ENCODE peak calls at places on chromosome 13, in nine cellular contexts. D is endodermal cell; H is effector memory CD4-positive, alpha-beta T cell; C is HT1080; O is stimulated activated CD4-positive, alpha-beta T cell treated with anti-CD3 and anti-CD28 coated beads, Interleukin-4, amount 100 ng/mL, for 48 hours; Q is CD4-positive, alpha-beta T cell; J is EH; R is T-helper 1 cell; F is Right ventricle myocardium superior. W is an unnamed sample.

GRCh38 chr13:43291289-43292055 is 268.1 kb downstream of the DNAJC15 start:
- DNase-seq in R (no peak), F (no peak), O (no peak), H (no peak), Q (no peak), D (no peak), C (no peak), J (no peak), W (no peak)

GRCh38 chr13:33105387-33106005 is 89.3 kb downstream of the KL start:
- DNase-seq in R (no peak), C (no peak), F (no peak), D (no peak), H (no peak), Q (no peak), J (no peak), O (no peak), W (peak; percentile 32)

GRCh38 chr13:48192536-48192935 is 40.5 kb upstream of the ITM2B start:
- DNase-seq in Q (no peak), F (no peak), D (no peak), H (no peak), C (no peak), O (no peak), R (no peak), J (no peak), W (no peak)

GRCh38 chr13:31168166-31168565 is 6.5 kb upstream of the HSPH1 start:
- DNase-seq in O (no peak), C (no peak), J (no peak), Q (no peak), R (no peak), D (no peak), F (no peak), H (no peak), W (no peak)

GRCh38 chr13:91247768-91248167 is 99.7 kb upstream of the MIR17HG start:
- DNase-seq in J (no peak), H (no peak), R (no peak), D (no peak), F (no peak), Q (no peak), C (no peak), O (no peak), W (peak; percentile 58)

GRCh38 chr13:44565881-44566280 is 10.2 kb downstream of the TSC22D1 start:
- DNase-seq in H (no peak), Q (no peak), D (no peak), R (no peak), F (no peak), C (no peak), J (peak; percentile 48), O (no peak), W (no peak)

GRCh38 chr13:51998723-51999471 is 12.4 kb downstream of the ATP7B start:
- DNase-seq in C (no peak), O (no peak), H (no peak), R (no peak), Q (no peak), F (no peak), D (peak; percentile 69), J (no peak), W (no peak)

GRCh38 chr13:26300140-26300539 is 46.2 kb downstream of the CDK8 start:
- DNase-seq in J (peak; percentile 79), H (no peak), R (no peak), F (no peak), D (no peak), O (no peak), Q (no peak), C (peak; percentile 73), W (no peak)

GRCh38 chr13:87311165-87311564 is 360.0 kb upstream of the SLITRK5 start:
- DNase-seq in Q (no peak), F (no peak), H (no peak), O (no peak), J (no peak), D (no peak), C (peak; percentile 39), R (no peak), W (no peak)

GRCh38 chr13:98890186-98890585 is 87.7 kb downstream of the DOCK9 start:
- DNase-seq in D (no peak), O (peak; percentile 36), C (peak; percentile 98), Q (no peak), H (no peak), R (no peak), F (no peak), J (peak; percentile 49), W (no peak)

GRCh38 chr13:29429496-29429895 is 166.0 kb downstream of the SLC7A1 start:
- DNase-seq in C (no peak), O (no peak), F (no peak), H (no peak), J (peak; percentile 55), R (no peak), Q (no peak), D (no peak), W (no peak)

GRCh38 chr13:51064753-51065152 is 46.3 kb downstream of the C13orf42 start:
- DNase-seq in O (no peak), D (peak; percentile 29), C (no peak), H (no peak), F (no peak), Q (no peak), R (no peak), J (no peak), W (no peak)

GRCh38 chr13:100234524-100235136 is 145.7 kb downstream of the PCCA start:
- DNase-seq in Q (no peak), O (no peak), D (no peak), F (no peak), H (no peak), C (peak; percentile 8), R (no peak), J (peak; percentile 34), W (no peak)

GRCh38 chr13:57740719-57741118 is 109.2 kb downstream of the PCDH17 start:
- DNase-seq in O (no peak), R (no peak), C (no peak), H (no peak), J (no peak), Q (no peak), F (peak; percentile 49), D (no peak), W (no peak)

GRCh38 chr13:23634897-23635296 is 64.7 kb downstream of the TNFRSF19 start:
- DNase-seq in J (no peak), O (no peak), H (no peak), C (no peak), R (no peak), D (peak; percentile 58), Q (no peak), F (no peak), W (no peak)

GRCh38 chr13:71751074-71751473 is 115.9 kb downstream of the DACH1 start:
- DNase-seq in F (no peak), Q (no peak), O (no peak), H (no peak), C (no peak), D (no peak), R (no peak), J (no peak), W (no peak)

GRCh38 chr13:49993666-49994065 is 3.2 kb upstream of the TRIM13 start:
- DNase-seq in O (no peak), R (no peak), D (no peak), Q (no peak), J (no peak), F (no peak), H (no peak), C (no peak), W (no peak)

GRCh38 chr13:36919206-36919832 is 719 bp downstream of the SMAD9 start:
- DNase-seq in D (peak; percentile 79), Q (no peak), R (no peak), J (peak; percentile 47), F (peak; percentile 62), H (no peak), C (peak; percentile 37), O (no peak), W (no peak)

GRCh38 chr13:52851153-52851962 is 2.9 kb upstream of the PCDH8 start:
- DNase-seq in C (no peak), H (no peak), Q (no peak), R (no peak), D (peak; percentile 91), O (no peak), J (peak; percentile 30), F (peak; percentile 53), W (peak; percentile 66)

GRCh38 chr13:109575821-109576220 is 210.6 kb downstream of the IRS2 start:
- DNase-seq in C (no peak), Q (no peak), D (no peak), O (no peak), J (no peak), R (no peak), F (no peak), H (no peak), W (no peak)

GRCh38 chr13:110126391-110126961 is 180.5 kb downstream of the COL4A1 start:
- DNase-seq in Q (no peak), H (no peak), D (peak; percentile 87), J (peak; percentile 96), R (no peak), F (peak; percentile 79), C (peak; percentile 96), O (no peak), W (no peak)

GRCh38 chr13:78317030-78317429 is 286.3 kb downstream of the POU4F1 start:
- DNase-seq in C (no peak), F (no peak), H (no peak), O (no peak), J (no peak), D (no peak), Q (no peak), R (no peak), W (peak; percentile 28)

GRCh38 chr13:110911880-110912279 is 3.0 kb downstream of the ANKRD10 start:
- DNase-seq in J (peak; percentile 38), F (no peak), D (no peak), O (no peak), C (no peak), Q (no peak), H (no peak), R (no peak), W (no peak)

GRCh38 chr13:30346159-30346788 is 38.9 kb upstream of the KATNAL1 start:
- DNase-seq in O (no peak), J (no peak), C (no peak), D (no peak), Q (peak; percentile 62), H (peak; percentile 37), F (no peak), R (peak; percentile 44), W (no peak)

GRCh38 chr13:109869312-109870237 is 83.2 kb upstream of the IRS2 start:
- DNase-seq in O (peak; percentile 1), D (peak; percentile 63), F (peak; percentile 90), R (no peak), H (no peak), C (no peak), Q (no peak), J (peak; percentile 73), W (no peak)

GRCh38 chr13:85266331-85266730 is 532.9 kb downstream of the SLITRK6 start:
- DNase-seq in D (peak; percentile 53), Q (no peak), H (no peak), O (no peak), J (peak; percentile 72), C (peak; percentile 30), F (no peak), R (no peak), W (peak; percentile 1)

GRCh38 chr13:112892759-112893569 is 76.0 kb upstream of the MCF2L start:
- DNase-seq in O (no peak), Q (no peak), J (no peak), D (peak; percentile 81), R (no peak), F (no peak), H (no peak), C (no peak), W (peak; percentile 52)

GRCh38 chr13:105937451-105937850 is 598.0 kb downstream of the EFNB2 start:
- DNase-seq in C (no peak), Q (no peak), F (no peak), H (no peak), D (no peak), R (no peak), O (no peak), J (peak; percentile 80), W (peak; percentile 4)

GRCh38 chr13:29165216-29165615 is 345.1 kb downstream of the MTUS2 start:
- DNase-seq in J (no peak), H (no peak), F (no peak), C (no peak), R (no peak), O (no peak), Q (no peak), D (no peak), W (no peak)

GRCh38 chr13:100633461-100633860 is 41.1 kb downstream of the TMTC4 start:
- DNase-seq in C (peak; percentile 33), H (no peak), F (no peak), D (no peak), J (peak; percentile 86), R (no peak), Q (no peak), O (no peak), W (no peak)

GRCh38 chr13:37869756-37870488 is at the start of gene TRPC4:
- DNase-seq in F (peak; percentile 65), D (peak; percentile 92), J (peak; percentile 87), Q (no peak), O (no peak), H (no peak), C (peak; percentile 62), R (no peak), W (no peak)